ENCODE peak calls at places on chromosomes 7 and 10, in nine cellular contexts. One of them, this sample, is unnamed.

GRCh38 chr7:92831716-92832622 is 4.4 kb downstream of the CDK6 start:
- DNase-seq in NCI-H2029 treated with DMSO at 0.1 percent for 48 hours: no peak
- DNase-seq in astrocyte of the spinal cord: peak; percentile 87
- DNase-seq in SHP77: no peak
- DNase-seq in GM20000: no peak
- DNase-seq in activated CD4-positive, alpha-beta T cell treated with anti-CD3 and anti-CD28 coated beads, Interleukin-2, amount 50 U/mL, for 1 hour: no peak
- DNase-seq in fibroblast of mammary gland: peak; percentile 96
- DNase-seq in neural crest cell: no peak
- DNase-seq in tibial nerve: no peak
- DNase-seq in this sample: peak; percentile 31

GRCh38 chr10:13880760-13881159 is 294.0 kb downstream of the PRPF18 start:
- DNase-seq in tibial nerve: no peak
- DNase-seq in activated CD4-positive, alpha-beta T cell treated with anti-CD3 and anti-CD28 coated beads, Interleukin-2, amount 50 U/mL, for 1 hour: no peak
- DNase-seq in fibroblast of mammary gland: no peak
- DNase-seq in astrocyte of the spinal cord: no peak
- DNase-seq in SHP77: no peak
- DNase-seq in GM20000: no peak
- DNase-seq in neural crest cell: no peak
- DNase-seq in NCI-H2029 treated with DMSO at 0.1 percent for 48 hours: no peak
- DNase-seq in this sample: no peak

GRCh38 chr10:87546221-87546620 is 41.5 kb downstream of the MINPP1 start:
- DNase-seq in activated CD4-positive, alpha-beta T cell treated with anti-CD3 and anti-CD28 coated beads, Interleukin-2, amount 50 U/mL, for 1 hour: no peak
- DNase-seq in GM20000: no peak
- DNase-seq in NCI-H2029 treated with DMSO at 0.1 percent for 48 hours: no peak
- DNase-seq in SHP77: no peak
- DNase-seq in neural crest cell: no peak
- DNase-seq in astrocyte of the spinal cord: no peak
- DNase-seq in fibroblast of mammary gland: peak; percentile 64
- DNase-seq in tibial nerve: no peak
- DNase-seq in this sample: no peak

GRCh38 chr7:109387530-109387929 is 817.9 kb downstream of the DNAJB9 start:
- DNase-seq in fibroblast of mammary gland: no peak
- DNase-seq in GM20000: no peak
- DNase-seq in NCI-H2029 treated with DMSO at 0.1 percent for 48 hours: no peak
- DNase-seq in tibial nerve: no peak
- DNase-seq in SHP77: no peak
- DNase-seq in neural crest cell: no peak
- DNase-seq in activated CD4-positive, alpha-beta T cell treated with anti-CD3 and anti-CD28 coated beads, Interleukin-2, amount 50 U/mL, for 1 hour: no peak
- DNase-seq in astrocyte of the spinal cord: no peak
- DNase-seq in this sample: no peak

GRCh38 chr10:35331894-35332640 is 4.2 kb upstream of the CCNY start:
- DNase-seq in tibial nerve: no peak
- DNase-seq in NCI-H2029 treated with DMSO at 0.1 percent for 48 hours: no peak
- DNase-seq in activated CD4-positive, alpha-beta T cell treated with anti-CD3 and anti-CD28 coated beads, Interleukin-2, amount 50 U/mL, for 1 hour: no peak
- DNase-seq in fibroblast of mammary gland: peak; percentile 98
- DNase-seq in neural crest cell: no peak
- DNase-seq in SHP77: peak; percentile 33
- DNase-seq in GM20000: no peak
- DNase-seq in astrocyte of the spinal cord: peak; percentile 92
- DNase-seq in this sample: no peak

GRCh38 chr7:115274-115911 is 77.0 kb upstream of the FAM20C start:
- DNase-seq in GM20000: no peak
- DNase-seq in SHP77: no peak
- DNase-seq in NCI-H2029 treated with DMSO at 0.1 percent for 48 hours: no peak
- DNase-seq in tibial nerve: no peak
- DNase-seq in fibroblast of mammary gland: peak; percentile 93
- DNase-seq in neural crest cell: no peak
- DNase-seq in astrocyte of the spinal cord: peak; percentile 13
- DNase-seq in activated CD4-positive, alpha-beta T cell treated with anti-CD3 and anti-CD28 coated beads, Interleukin-2, amount 50 U/mL, for 1 hour: no peak
- DNase-seq in this sample: no peak

GRCh38 chr7:32518534-32519140 is 23.3 kb downstream of the AVL9 start:
- DNase-seq in activated CD4-positive, alpha-beta T cell treated with anti-CD3 and anti-CD28 coated beads, Interleukin-2, amount 50 U/mL, for 1 hour: no peak
- DNase-seq in GM20000: no peak
- DNase-seq in astrocyte of the spinal cord: peak; percentile 76
- DNase-seq in SHP77: peak; percentile 30
- DNase-seq in tibial nerve: no peak
- DNase-seq in neural crest cell: no peak
- DNase-seq in fibroblast of mammary gland: peak; percentile 85
- DNase-seq in NCI-H2029 treated with DMSO at 0.1 percent for 48 hours: no peak
- DNase-seq in this sample: peak; percentile 43

GRCh38 chr10:103894454-103894853 is 23.5 kb downstream of the STN1 start:
- DNase-seq in GM20000: no peak
- DNase-seq in NCI-H2029 treated with DMSO at 0.1 percent for 48 hours: no peak
- DNase-seq in SHP77: no peak
- DNase-seq in astrocyte of the spinal cord: peak; percentile 22
- DNase-seq in neural crest cell: no peak
- DNase-seq in activated CD4-positive, alpha-beta T cell treated with anti-CD3 and anti-CD28 coated beads, Interleukin-2, amount 50 U/mL, for 1 hour: no peak
- DNase-seq in tibial nerve: no peak
- DNase-seq in fibroblast of mammary gland: peak; percentile 84
- DNase-seq in this sample: no peak

GRCh38 chr7:107708956-107709355 is 35.0 kb upstream of the CBLL1 start:
- DNase-seq in NCI-H2029 treated with DMSO at 0.1 percent for 48 hours: no peak
- DNase-seq in tibial nerve: no peak
- DNase-seq in GM20000: no peak
- DNase-seq in astrocyte of the spinal cord: no peak
- DNase-seq in fibroblast of mammary gland: peak; percentile 46
- DNase-seq in neural crest cell: no peak
- DNase-seq in SHP77: no peak
- DNase-seq in activated CD4-positive, alpha-beta T cell treated with anti-CD3 and anti-CD28 coated beads, Interleukin-2, amount 50 U/mL, for 1 hour: no peak
- DNase-seq in this sample: no peak

GRCh38 chr10:74320026-74320425 is 169.0 kb downstream of the ADK start:
- DNase-seq in SHP77: no peak
- DNase-seq in activated CD4-positive, alpha-beta T cell treated with anti-CD3 and anti-CD28 coated beads, Interleukin-2, amount 50 U/mL, for 1 hour: no peak
- DNase-seq in astrocyte of the spinal cord: no peak
- DNase-seq in tibial nerve: no peak
- DNase-seq in neural crest cell: no peak
- DNase-seq in fibroblast of mammary gland: no peak
- DNase-seq in NCI-H2029 treated with DMSO at 0.1 percent for 48 hours: no peak
- DNase-seq in GM20000: no peak
- DNase-seq in this sample: no peak